ENCODE peak calls at places on chromosomes 3 and 15, in five cellular contexts. F is HepG2, I is neuronal stem cell, L is trophoblast cell, X is IMR-90. U is an unnamed sample.

GRCh38 chr3:53375019-53375418 is 27.7 kb upstream of the DCP1A start:
- DNase-seq in F (peak; percentile 69), I (peak; percentile 72), L (peak; percentile 81), X (peak; percentile 41), U (peak; percentile 85)

GRCh38 chr3:32399030-32399620 is 7.5 kb downstream of the CMTM7 start:
- DNase-seq in F (peak; percentile 62), I (peak; percentile 51), L (peak; percentile 86), X (peak; percentile 60), U (peak; percentile 74)

GRCh38 chr3:181886676-181887075 is 175.0 kb downstream of the SOX2 start:
- DNase-seq in F (no peak), I (no peak), L (no peak), X (no peak), U (no peak)

GRCh38 chr3:170027691-170028102 is 10.1 kb upstream of the GPR160 start:
- DNase-seq in F (peak; percentile 25), I (no peak), L (no peak), X (no peak), U (no peak)

GRCh38 chr15:25228261-25228660 is 210.6 kb downstream of the UBE3A start:
- DNase-seq in F (no peak), I (no peak), L (no peak), X (no peak), U (no peak)

GRCh38 chr15:35090104-35090807 is 5.2 kb upstream of the NANOGP8 start:
- DNase-seq in F (peak; percentile 59), I (no peak), L (no peak), X (no peak), U (no peak)

GRCh38 chr15:59299919-59300617 is 72.6 kb downstream of the MYO1E start:
- DNase-seq in F (no peak), I (no peak), L (peak; percentile 51), X (peak; percentile 97), U (no peak)

GRCh38 chr3:127113571-127113891 is 79.4 kb upstream of the PRR23E start:
- DNase-seq in F (peak; percentile 95), I (no peak), L (no peak), X (no peak), U (no peak)

GRCh38 chr3:77506384-77506783 is 466.5 kb downstream of the ROBO2 start:
- DNase-seq in F (no peak), I (no peak), L (no peak), X (no peak), U (no peak)

GRCh38 chr3:20041197-20041780 is 1.0 kb downstream of the KAT2B start:
- DNase-seq in F (peak; percentile 61), I (peak; percentile 56), L (peak; percentile 70), X (peak; percentile 56), U (peak; percentile 77)

GRCh38 chr15:40054056-40054745 is 15.2 kb upstream of the SRP14 start:
- DNase-seq in F (no peak), I (no peak), L (no peak), X (peak; percentile 31), U (no peak)

GRCh38 chr3:79572930-79573329 is 194.9 kb downstream of the ROBO1 start:
- DNase-seq in F (no peak), I (no peak), L (no peak), X (no peak), U (no peak)

GRCh38 chr3:25603703-25604102 is 61.0 kb downstream of the TOP2B start:
- DNase-seq in F (no peak), I (no peak), L (peak; percentile 87), X (no peak), U (no peak)

GRCh38 chr3:82132210-82133069 is 371.0 kb upstream of the GBE1 start:
- DNase-seq in F (peak; percentile 41), I (no peak), L (no peak), X (no peak), U (no peak)

GRCh38 chr15:32818758-32819405 is 101.1 kb downstream of the GREM1 start:
- DNase-seq in F (no peak), I (no peak), L (no peak), X (peak; percentile 86), U (peak; percentile 10)

GRCh38 chr15:93566777-93567176 is 477.8 kb upstream of the RGMA start:
- DNase-seq in F (no peak), I (no peak), L (no peak), X (no peak), U (no peak)

GRCh38 chr3:71725279-71725991 is at the start of gene EIF4E3:
- DNase-seq in F (no peak), I (peak; percentile 45), L (peak; percentile 46), X (peak; percentile 4), U (peak; percentile 81)

GRCh38 chr15:40303576-40303975 is 4.2 kb downstream of the PLCB2 start:
- DNase-seq in F (no peak), I (no peak), L (no peak), X (no peak), U (no peak)

GRCh38 chr15:38073278-38073930 is 139.0 kb downstream of the TMCO5A start:
- DNase-seq in F (peak; percentile 43), I (no peak), L (no peak), X (peak; percentile 35), U (peak; percentile 33)

GRCh38 chr15:52563499-52564060 is 5.2 kb downstream of the ARPP19 start:
- DNase-seq in F (no peak), I (no peak), L (no peak), X (no peak), U (no peak)

GRCh38 chr3:104805508-104805907 is 561.2 kb upstream of the ALCAM start:
- DNase-seq in F (no peak), I (no peak), L (no peak), X (no peak), U (no peak)

GRCh38 chr3:53254190-53254809 is 1.5 kb downstream of the TKT start:
- DNase-seq in F (no peak), I (no peak), L (no peak), X (no peak), U (no peak)

GRCh38 chr3:23815879-23816278 is 10.1 kb downstream of the UBE2E1 start:
- DNase-seq in F (no peak), I (no peak), L (no peak), X (no peak), U (no peak)

GRCh38 chr15:25241241-25241801 is 197.5 kb downstream of the UBE3A start:
- DNase-seq in F (no peak), I (no peak), L (no peak), X (no peak), U (no peak)

GRCh38 chr3:127145266-127145665 is 47.7 kb upstream of the PRR23E start:
- DNase-seq in F (no peak), I (no peak), L (no peak), X (no peak), U (no peak)

GRCh38 chr15:55802600-55803376 is 59.8 kb upstream of the PRTG start:
- DNase-seq in F (no peak), I (no peak), L (no peak), X (no peak), U (peak; percentile 30)

GRCh38 chr15:55796321-55796965 is 53.5 kb upstream of the PRTG start:
- DNase-seq in F (no peak), I (no peak), L (no peak), X (peak; percentile 17), U (no peak)

GRCh38 chr15:55795031-55795430 is 52.1 kb upstream of the PRTG start:
- DNase-seq in F (no peak), I (no peak), L (no peak), X (no peak), U (no peak)

GRCh38 chr15:55799287-55800212 is 56.6 kb upstream of the PRTG start:
- DNase-seq in F (peak; percentile 46), I (peak; percentile 69), L (peak; percentile 72), X (peak; percentile 52), U (peak; percentile 80)

GRCh38 chr15:55800216-55800615 is 57.3 kb upstream of the PRTG start:
- DNase-seq in F (no peak), I (no peak), L (no peak), X (no peak), U (no peak)
- H3K4me2 ChIP-seq in F (peak overlapping the region; percentile 68), I (no peak overlapping the region), L (no peak overlapping the region), X (no peak overlapping the region), U (no peak overlapping the region)

DNA sequence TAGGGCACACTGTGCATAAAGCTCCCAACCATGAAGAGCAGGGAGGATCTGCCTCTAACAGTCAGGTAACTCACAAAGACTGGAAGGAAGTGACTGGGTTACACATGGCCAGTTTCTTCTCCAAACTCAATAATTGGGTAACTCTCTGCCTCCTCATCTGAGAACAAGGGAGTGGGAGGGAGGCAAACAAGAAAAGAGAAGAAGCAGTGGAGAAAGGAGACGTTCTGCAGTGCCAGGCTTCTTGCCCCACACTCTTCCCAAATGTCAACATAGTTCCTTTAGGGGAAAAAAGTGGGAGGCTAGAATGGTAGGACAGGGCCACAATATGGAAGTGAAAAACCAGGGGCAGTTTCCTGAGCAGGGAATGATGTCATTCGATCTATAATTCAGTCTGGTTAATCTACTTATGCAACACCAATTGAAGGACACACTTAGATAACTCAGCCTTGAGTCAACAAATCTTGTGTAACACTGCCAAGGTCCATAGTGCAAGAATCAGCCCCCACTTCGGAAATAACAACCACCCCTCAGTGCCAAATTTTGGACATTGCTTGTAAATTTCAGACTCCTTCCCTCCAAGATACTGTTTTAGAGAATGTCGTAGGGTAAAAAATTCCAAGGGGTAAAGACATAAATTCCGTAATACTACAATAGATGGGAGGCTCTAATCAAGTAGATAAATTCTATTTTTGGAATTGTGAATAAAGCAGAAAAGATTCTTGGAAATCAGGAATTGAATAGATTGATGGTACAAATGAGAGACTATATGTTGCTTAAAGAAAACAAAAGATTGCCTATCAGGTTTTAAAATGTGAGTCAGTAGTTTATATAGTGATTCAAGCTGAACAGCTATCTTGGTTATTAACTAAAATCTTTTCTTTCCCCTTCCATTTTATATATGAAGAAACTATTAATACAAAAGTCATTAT is 143.1 kb downstream of the LPP start:
- DNase-seq in F (peak; percentile 93), I (no peak), L (peak; percentile 46), X (peak; percentile 83), U (no peak)
- H3K4me2 ChIP-seq in F (peak overlapping the region; percentile 43), I (no peak overlapping the region), L (no peak overlapping the region), X (peak overlapping the region; percentile 31), U (no peak overlapping the region)

GRCh38 chr3:144187531-144188230 is 216.1 kb downstream of the DIPK2A start:
- DNase-seq in F (no peak), I (no peak), L (no peak), X (peak; percentile 21), U (no peak)
- H3K4me2 ChIP-seq in F (no peak overlapping the region), I (no peak overlapping the region), L (no peak overlapping the region), X (no peak overlapping the region), U (no peak overlapping the region)

GRCh38 chr3:115503386-115503785 is 119.9 kb upstream of the GAP43 start:
- DNase-seq in F (no peak), I (no peak), L (no peak), X (no peak), U (no peak)

GRCh38 chr3:115498898-115499297 is 124.4 kb upstream of the GAP43 start:
- DNase-seq in F (no peak), I (no peak), L (no peak), X (no peak), U (no peak)

GRCh38 chr3:115494826-115495225 is 128.5 kb upstream of the GAP43 start:
- DNase-seq in F (no peak), I (no peak), L (no peak), X (no peak), U (no peak)

GRCh38 chr3:115498421-115498820 is 124.9 kb upstream of the GAP43 start:
- DNase-seq in F (no peak), I (no peak), L (no peak), X (no peak), U (peak; percentile 35)

GRCh38 chr3:115500795-115501194 is 122.5 kb upstream of the GAP43 start:
- DNase-seq in F (no peak), I (no peak), L (no peak), X (no peak), U (no peak)
- H3K4me2 ChIP-seq in F (no peak overlapping the region), I (no peak overlapping the region), L (no peak overlapping the region), X (no peak overlapping the region), U (no peak overlapping the region)

GRCh38 chr3:192889694-192890093 is 28.0 kb downstream of the MB21D2 start:
- DNase-seq in F (no peak), I (no peak), L (no peak), X (no peak), U (no peak)
- H3K4me2 ChIP-seq in F (no peak overlapping the region), I (no peak overlapping the region), L (no peak overlapping the region), X (peak overlapping the region; percentile 85), U (peak overlapping the region; percentile 14)

U was measured in neural progenitor cell.